ENCODE peak calls at places on chromosome 16, in four cellular contexts. B is IMR-90, H is H9, F is H1. U is an unnamed sample.

GRCh38 chr16:188674-189073 is 8.4 kb downstream of the HBQ1 start:
- DNase-seq in B (no peak), H (no peak), F (no peak), U (peak)

GRCh38 chr16:68257251-68257905 is 6.9 kb upstream of the SLC7A6 start:
- DNase-seq in B (peak), H (no peak), F (no peak), U (no peak)

GRCh38 chr16:19294156-19294649 is 8.7 kb downstream of the CLEC19A start:
- DNase-seq in B (no peak), H (no peak), F (no peak), U (no peak)

GRCh38 chr16:11673091-11674000 is 5.1 kb downstream of the SNN start:
- DNase-seq in B (no peak), H (no peak), F (no peak), U (no peak)

GRCh38 chr16:26569793-26570192 is 496.9 kb upstream of the C16orf82 start:
- DNase-seq in B (no peak), H (peak), F (no peak), U (peak)

GRCh38 chr16:85200471-85201278 is 88.4 kb upstream of the CIBAR2 start:
- DNase-seq in B (no peak), H (no peak), F (no peak), U (no peak)

GRCh38 chr16:4477966-4478365 is 1.8 kb downstream of the HMOX2 start:
- DNase-seq in B (peak), H (no peak), F (no peak), U (peak)

GRCh38 chr16:8888951-8889892 is 7.1 kb downstream of the LITAFD start:
- DNase-seq in B (no peak), H (no peak), F (no peak), U (no peak)

GRCh38 chr16:20049831-20050230 is 23.9 kb downstream of the GPR139 start:
- DNase-seq in B (no peak), H (no peak), F (no peak), U (no peak)

GRCh38 chr16:578870-579405 is 9.2 kb downstream of the PIGQ start:
- DNase-seq in B (peak), H (peak), F (peak), U (peak)

GRCh38 chr16:67039260-67040020 is 10.5 kb downstream of the CBFB start:
- DNase-seq in B (peak), H (no peak), F (no peak), U (no peak)
- H4K5ac ChIP-seq in B (no peak), H (no peak), F (no peak), U (no peak)

GRCh38 chr16:22193134-22193411 is 13.0 kb upstream of the EEF2K start:
- DNase-seq in B (no peak), H (no peak), F (no peak), U (no peak)

GRCh38 chr16:22195445-22195694 is 10.7 kb upstream of the EEF2K start:
- DNase-seq in B (no peak), H (no peak), F (no peak), U (no peak)

GRCh38 chr16:22198547-22199293 is 7.4 kb upstream of the EEF2K start:
- DNase-seq in B (peak), H (peak), F (no peak), U (no peak)

GRCh38 chr16:22194707-22195444 is 11.2 kb upstream of the EEF2K start:
- DNase-seq in B (no peak), H (no peak), F (no peak), U (no peak)

DNA sequence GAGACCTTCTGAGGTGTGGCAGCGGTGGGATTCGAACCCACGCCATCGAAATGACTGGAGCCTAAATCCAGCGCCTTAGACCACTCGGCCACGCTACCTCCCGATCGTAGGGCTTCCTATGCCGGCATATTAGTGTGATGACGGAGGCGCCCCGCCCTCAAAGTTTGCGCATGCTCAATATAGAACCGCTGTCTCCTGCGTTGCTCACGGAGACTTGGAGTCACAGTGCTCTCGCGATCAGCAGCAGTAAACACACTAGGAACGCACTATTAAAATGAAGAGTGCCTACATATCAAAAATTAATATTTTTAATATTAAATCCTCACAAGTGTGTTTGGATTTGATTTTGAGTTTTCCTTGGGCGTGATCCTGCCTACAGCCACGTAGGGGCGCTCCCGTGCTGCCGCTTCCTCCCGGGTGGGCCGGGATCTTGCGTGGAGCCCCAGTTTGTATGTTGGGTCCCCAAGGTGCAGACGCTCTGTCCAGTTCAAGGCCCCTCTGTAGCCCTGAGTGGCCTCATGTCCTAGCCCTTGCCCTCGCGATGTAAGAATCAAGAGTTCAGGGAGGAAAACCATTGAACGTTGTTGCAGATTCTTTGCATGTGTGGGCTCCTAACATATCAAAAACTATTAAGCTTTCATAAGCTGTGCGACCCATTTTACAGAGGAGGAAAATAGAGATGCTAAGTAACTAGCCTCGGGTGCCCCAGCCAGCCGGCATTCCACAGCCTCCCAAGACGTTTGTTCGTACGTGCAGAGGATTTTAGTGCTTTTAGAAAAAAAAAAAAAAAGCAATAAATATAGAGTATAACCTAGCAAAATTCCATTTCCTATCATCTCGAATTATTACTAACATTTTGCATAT is 10.2 kb upstream of the EEF2K start:
- DNase-seq in B (peak), H (peak), F (peak), U (peak)
- H4K5ac ChIP-seq in B (peak), H (no peak), F (no peak), U (no peak)

GRCh38 chr16:16938009-16938408 is 532.8 kb downstream of the XYLT1 start:
- DNase-seq in B (no peak), H (no peak), F (no peak), U (peak)
- H4K5ac ChIP-seq in B (no peak), H (no peak), F (no peak), U (no peak)

DNA sequence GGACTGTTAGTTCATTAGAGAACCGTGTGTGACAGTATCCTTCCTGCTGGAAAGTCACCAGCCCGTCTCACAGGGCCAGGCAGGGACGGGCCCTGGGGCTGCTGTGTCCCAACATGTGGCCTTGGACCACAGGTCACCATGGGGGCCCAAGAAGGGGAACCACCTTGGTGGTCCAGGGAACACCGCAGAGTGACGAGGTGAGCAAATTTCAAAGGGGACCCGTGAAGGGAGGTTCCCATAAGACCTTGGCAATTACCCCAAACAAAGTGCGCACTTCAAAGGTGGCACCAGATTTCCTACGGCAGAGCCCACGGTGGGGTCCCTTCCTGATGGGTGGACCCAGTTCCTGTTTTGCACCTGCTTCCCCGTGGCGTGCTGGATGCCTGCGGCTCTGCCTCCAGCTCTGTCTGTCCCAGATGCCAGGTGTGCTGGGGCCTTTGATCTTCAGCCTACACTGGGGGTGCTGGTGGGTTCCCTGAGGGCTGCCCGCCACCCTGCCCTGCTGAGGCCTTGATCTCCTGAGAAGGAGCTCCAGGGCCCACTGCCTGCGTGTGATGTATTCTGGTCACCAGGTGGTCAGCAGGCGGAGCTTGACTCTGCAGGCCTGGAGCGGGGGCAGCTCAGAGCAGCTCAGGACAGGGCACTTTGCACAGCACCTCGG is 27.0 kb downstream of the SLC7A5 start:
- DNase-seq in B (no peak), H (no peak), F (no peak), U (no peak)
- H4K5ac ChIP-seq in B (no peak), H (no peak), F (no peak), U (no peak)

GRCh38 chr16:30779596-30779995 is 7.4 kb downstream of the ZNF629 start:
- DNase-seq in B (no peak), H (no peak), F (no peak), U (no peak)
- H4K5ac ChIP-seq in B (no peak), H (no peak), F (no peak), U (no peak)

GRCh38 chr16:63625141-63625540 is 1496.7 kb downstream of the CDH11 start:
- DNase-seq in B (no peak), H (no peak), F (no peak), U (no peak)
- H4K5ac ChIP-seq in B (no peak), H (no peak), F (no peak), U (no peak)

GRCh38 chr16:29025735-29026134 is 40.9 kb downstream of the LAT start:
- DNase-seq in B (no peak), H (no peak), F (no peak), U (no peak)

GRCh38 chr16:29029168-29029994 is 44.5 kb downstream of the LAT start:
- DNase-seq in B (peak), H (peak), F (peak), U (peak)

GRCh38 chr16:29030086-29030840 is 45.4 kb downstream of the LAT start:
- DNase-seq in B (no peak), H (no peak), F (no peak), U (no peak)

GRCh38 chr16:29025218-29025617 is 40.4 kb downstream of the LAT start:
- DNase-seq in B (no peak), H (no peak), F (no peak), U (peak)

GRCh38 chr16:29028457-29029167 is 43.8 kb downstream of the LAT start:
- DNase-seq in B (no peak), H (no peak), F (no peak), U (no peak)
- H4K5ac ChIP-seq in B (no peak), H (no peak), F (no peak), U (no peak)

GRCh38 chr16:34801875-34802274 is 1342.5 kb downstream of the TP53TG3F start:
- DNase-seq in B (no peak), H (no peak), F (no peak), U (no peak)

GRCh38 chr16:34802848-34803599 is 1343.6 kb downstream of the TP53TG3F start:
- DNase-seq in B (no peak), H (no peak), F (no peak), U (no peak)

GRCh38 chr16:34803683-34804416 is 1344.4 kb downstream of the TP53TG3F start:
- DNase-seq in B (no peak), H (no peak), F (no peak), U (no peak)

DNA sequence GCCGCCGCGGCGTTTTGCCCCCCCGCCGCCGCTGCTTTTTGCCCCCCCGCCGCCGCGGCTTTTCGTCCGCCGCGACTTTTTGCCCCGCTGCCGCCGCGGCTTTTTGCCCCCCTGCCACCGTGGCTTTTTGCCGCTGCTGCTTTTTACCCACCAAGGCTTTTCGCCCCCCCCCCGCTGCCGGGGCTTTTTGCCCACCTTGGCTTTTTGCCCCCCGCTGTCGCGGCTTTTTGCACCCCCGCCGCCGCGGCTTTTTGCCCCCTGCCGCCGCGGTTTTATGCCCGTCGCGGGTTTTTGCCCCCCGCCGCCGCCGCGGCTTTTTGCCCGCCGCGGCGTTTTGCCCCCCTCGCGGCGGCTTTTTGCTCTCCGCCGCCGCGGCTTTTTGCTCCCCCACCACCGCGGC is 1343.0 kb downstream of the TP53TG3F start:
- DNase-seq in B (no peak), H (no peak), F (no peak), U (no peak)
- H4K5ac ChIP-seq in B (no peak), H (no peak), F (no peak), U (no peak)

GRCh38 chr16:89317101-89317671 is 99.7 kb downstream of the ZNF778 start:
- DNase-seq in B (no peak), H (no peak), F (no peak), U (no peak)
- H4K5ac ChIP-seq in B (no peak), H (no peak), F (no peak), U (no peak)

GRCh38 chr16:80791411-80791810 is 13.0 kb downstream of the CDYL2 start:
- DNase-seq in B (no peak), H (no peak), F (no peak), U (no peak)

GRCh38 chr16:80792031-80792430 is 12.4 kb downstream of the CDYL2 start:
- DNase-seq in B (no peak), H (no peak), F (no peak), U (no peak)

GRCh38 chr16:80794071-80794470 is 10.3 kb downstream of the CDYL2 start:
- DNase-seq in B (no peak), H (no peak), F (no peak), U (no peak)
- H4K5ac ChIP-seq in B (no peak), H (no peak), F (no peak), U (no peak)